ENCODE peak calls at places on chromosomes 4 and X, in nine cellular contexts. N is lower leg skin, J is GM23338, W is NCI-H2029 treated with DMSO at 0.1 percent for 48 hours, A is ELF-1, R is stromal cell of bone marrow, H is immature natural killer cell, K is ACHN, G is M059J. X is an unnamed sample.

GRCh38 chrX:11164433-11164832 is 53.3 kb downstream of the HCCS start:
- DNase-seq in W (no peak), H (no peak), N (no peak), G (no peak), J (no peak), K (no peak), A (no peak), R (no peak), X (no peak)

GRCh38 chr4:25756503-25756902 is 100.9 kb downstream of the SLC34A2 start:
- DNase-seq in A (no peak), J (no peak), G (no peak), H (no peak), N (no peak), W (peak; percentile 79), K (peak; percentile 45), R (no peak), X (peak; percentile 50)

GRCh38 chr4:173301518-173302201 is 32.5 kb downstream of the HMGB2 start:
- DNase-seq in W (peak; percentile 10), H (peak; percentile 15), A (no peak), G (peak; percentile 53), J (peak; percentile 63), K (peak; percentile 76), R (peak; percentile 34), N (no peak), X (no peak)

GRCh38 chr4:96352051-96352517 is 512.2 kb downstream of the PDHA2 start:
- DNase-seq in K (peak; percentile 33), A (peak; percentile 18), G (peak; percentile 36), J (peak; percentile 67), R (peak; percentile 11), H (no peak), N (no peak), W (peak; percentile 15), X (no peak)

GRCh38 chrX:76148753-76149152 is 24.1 kb upstream of the PBDC1 start:
- DNase-seq in W (no peak), H (peak; percentile 69), R (no peak), A (peak; percentile 50), K (peak; percentile 27), G (peak; percentile 66), J (peak; percentile 26), N (peak; percentile 20), X (no peak)

GRCh38 chr4:84915396-84915780 is 51.1 kb downstream of the WDFY3 start:
- DNase-seq in R (peak; percentile 29), H (no peak), J (no peak), W (no peak), N (no peak), A (no peak), K (no peak), G (no peak), X (no peak)

GRCh38 chrX:131187234-131187633 is 101.9 kb downstream of the IGSF1 start:
- DNase-seq in A (no peak), G (no peak), J (peak; percentile 14), H (no peak), K (no peak), N (no peak), W (no peak), R (no peak), X (no peak)

GRCh38 chr4:8192748-8193738 is 6.0 kb upstream of the SH3TC1 start:
- DNase-seq in A (peak; percentile 54), W (peak; percentile 73), K (peak; percentile 57), J (no peak), R (no peak), N (peak; percentile 75), G (peak; percentile 43), H (peak; percentile 53), X (peak; percentile 69)

GRCh38 chrX:18158963-18159362 is 61.7 kb downstream of the BEND2 start:
- DNase-seq in W (no peak), J (no peak), N (no peak), G (no peak), H (no peak), A (no peak), R (no peak), K (no peak), X (no peak)

GRCh38 chr4:100169796-100170485 is 20.3 kb downstream of the DDIT4L start:
- DNase-seq in K (no peak), A (no peak), N (no peak), R (no peak), H (no peak), G (peak; percentile 31), W (no peak), J (no peak), X (no peak)

GRCh38 chr4:165477799-165478198 is 99.0 kb downstream of the CPE start:
- DNase-seq in N (no peak), G (no peak), R (no peak), H (no peak), J (no peak), K (no peak), W (no peak), A (no peak), X (no peak)

GRCh38 chrX:71515039-71515398 is 17.9 kb upstream of the OGT start:
- DNase-seq in G (no peak), J (no peak), A (no peak), K (no peak), R (no peak), H (no peak), W (no peak), N (no peak), X (no peak)

GRCh38 chr4:140688711-140689598 is 67.2 kb downstream of the TBC1D9 start:
- DNase-seq in W (no peak), R (no peak), A (no peak), H (no peak), G (peak; percentile 8), N (no peak), K (no peak), J (no peak), X (no peak)

GRCh38 chr4:25441519-25442117 is 64.6 kb downstream of the ANAPC4 start:
- DNase-seq in G (peak; percentile 54), A (peak; percentile 84), N (peak; percentile 21), J (peak; percentile 86), K (peak; percentile 70), W (peak; percentile 76), H (no peak), R (no peak), X (peak; percentile 27)

GRCh38 chr4:125382995-125383394 is 68.2 kb downstream of the FAT4 start:
- DNase-seq in G (no peak), J (no peak), K (no peak), H (no peak), A (no peak), R (no peak), W (no peak), N (no peak), X (no peak)

GRCh38 chrX:50108264-50108663 is 92.5 kb downstream of the AKAP4 start:
- DNase-seq in G (no peak), K (no peak), J (no peak), H (no peak), N (no peak), A (peak; percentile 36), W (no peak), R (no peak), X (no peak)

GRCh38 chr4:146175541-146176453 is at the start of gene LSM6:
- DNase-seq in N (peak; percentile 83), J (peak; percentile 84), R (peak; percentile 83), K (peak; percentile 83), H (peak; percentile 86), W (peak; percentile 26), G (peak; percentile 80), A (peak; percentile 87), X (peak; percentile 77)

GRCh38 chr4:169618986-169619385 is 1.4 kb upstream of the CLCN3 start:
- DNase-seq in N (no peak), W (no peak), A (no peak), K (no peak), J (no peak), G (no peak), H (no peak), R (no peak), X (no peak)